ENCODE peak calls at places on chromosomes 3 and 15, in five cellular contexts. One of them, this sample, is unnamed.
A peak's percentile ranks its signal among the peaks of the same experiment; 100 is the strongest.

GRCh38 chr15:59434481-59434880 is 3.5 kb upstream of the FAM81A start:
- DNase-seq in transverse colon: no peak
- DNase-seq in K562: no peak
- DNase-seq in ovary: no peak
- DNase-seq in suprapubic skin: no peak
- DNase-seq in this sample: no peak

GRCh38 chr15:29451201-29451781 is 181.7 kb upstream of the NSMCE3 start:
- DNase-seq in transverse colon: no peak
- DNase-seq in suprapubic skin: no peak
- DNase-seq in K562: no peak
- DNase-seq in ovary: no peak
- DNase-seq in this sample: no peak

GRCh38 chr15:43511012-43511885 is 6.2 kb upstream of the MAP1A start:
- DNase-seq in transverse colon: no peak
- DNase-seq in ovary: no peak
- DNase-seq in K562: peak; percentile 25
- DNase-seq in suprapubic skin: no peak
- DNase-seq in this sample: no peak

GRCh38 chr3:189316296-189317019 is 144.7 kb downstream of the TPRG1 start:
- DNase-seq in K562: no peak
- DNase-seq in transverse colon: peak; percentile 65
- DNase-seq in ovary: no peak
- DNase-seq in suprapubic skin: no peak
- DNase-seq in this sample: no peak

GRCh38 chr3:129039271-129040038 is 21.1 kb upstream of the GP9 start:
- DNase-seq in suprapubic skin: peak; percentile 59
- DNase-seq in ovary: peak; percentile 44
- DNase-seq in K562: no peak
- DNase-seq in transverse colon: peak; percentile 60
- DNase-seq in this sample: no peak

GRCh38 chr3:153679711-153680110 is 441.5 kb upstream of the ARHGEF26 start:
- DNase-seq in K562: no peak
- DNase-seq in transverse colon: no peak
- DNase-seq in suprapubic skin: no peak
- DNase-seq in ovary: no peak
- DNase-seq in this sample: no peak

GRCh38 chr3:16245613-16246012 is 19.1 kb downstream of the DPH3 start:
- DNase-seq in transverse colon: no peak
- DNase-seq in K562: no peak
- DNase-seq in ovary: no peak
- DNase-seq in suprapubic skin: no peak
- DNase-seq in this sample: no peak

GRCh38 chr3:142027713-142028112 is 121.6 kb downstream of the TFDP2 start:
- DNase-seq in transverse colon: peak; percentile 41
- DNase-seq in ovary: no peak
- DNase-seq in K562: no peak
- DNase-seq in suprapubic skin: no peak
- DNase-seq in this sample: no peak

GRCh38 chr3:50568947-50569749 is at the start of gene HEMK1:
- DNase-seq in ovary: peak; percentile 99
- DNase-seq in transverse colon: peak; percentile 99
- DNase-seq in K562: peak; percentile 97
- DNase-seq in suprapubic skin: peak; percentile 99
- DNase-seq in this sample: peak; percentile 96

GRCh38 chr3:174162550-174162949 is 696.6 kb upstream of the NAALADL2 start:
- DNase-seq in transverse colon: no peak
- DNase-seq in ovary: no peak
- DNase-seq in suprapubic skin: no peak
- DNase-seq in K562: no peak
- DNase-seq in this sample: no peak

GRCh38 chr15:46556559-46556958 is 921.7 kb downstream of the SQOR start:
- DNase-seq in K562: no peak
- DNase-seq in ovary: no peak
- DNase-seq in suprapubic skin: no peak
- DNase-seq in transverse colon: no peak
- DNase-seq in this sample: no peak

GRCh38 chr3:174355505-174355904 is 503.6 kb upstream of the NAALADL2 start:
- DNase-seq in ovary: no peak
- DNase-seq in suprapubic skin: no peak
- DNase-seq in K562: no peak
- DNase-seq in transverse colon: no peak
- DNase-seq in this sample: no peak

GRCh38 chr3:71051259-71051595 is 532.3 kb downstream of the FOXP1 start:
- DNase-seq in transverse colon: no peak
- DNase-seq in ovary: no peak
- DNase-seq in K562: no peak
- DNase-seq in suprapubic skin: no peak
- DNase-seq in this sample: no peak

GRCh38 chr15:50562735-50563640 is 16.5 kb upstream of the USP50 start:
- DNase-seq in suprapubic skin: no peak
- DNase-seq in ovary: no peak
- DNase-seq in transverse colon: no peak
- DNase-seq in K562: no peak
- DNase-seq in this sample: no peak

GRCh38 chr3:39250116-39250747 is 29.6 kb downstream of the CX3CR1 start:
- DNase-seq in suprapubic skin: no peak
- DNase-seq in K562: no peak
- DNase-seq in ovary: no peak
- DNase-seq in transverse colon: no peak
- DNase-seq in this sample: no peak

GRCh38 chr3:118945834-118946233 is 88.8 kb downstream of the IGSF11 start:
- DNase-seq in K562: no peak
- DNase-seq in transverse colon: no peak
- DNase-seq in ovary: no peak
- DNase-seq in suprapubic skin: no peak
- DNase-seq in this sample: no peak

GRCh38 chr15:52789601-52790165 is 453 bp downstream of the ONECUT1 start:
- DNase-seq in K562: no peak
- DNase-seq in suprapubic skin: peak; percentile 52
- DNase-seq in ovary: no peak
- DNase-seq in transverse colon: no peak
- DNase-seq in this sample: no peak

GRCh38 chr3:141399979-141400971 is 32.0 kb downstream of the ZBTB38 start:
- DNase-seq in K562: no peak
- DNase-seq in transverse colon: peak; percentile 37
- DNase-seq in suprapubic skin: no peak
- DNase-seq in ovary: no peak
- DNase-seq in this sample: no peak

GRCh38 chr15:75067123-75067854 is 43.9 kb downstream of the PPCDC start:
- DNase-seq in K562: peak; percentile 25
- DNase-seq in ovary: no peak
- DNase-seq in transverse colon: no peak
- DNase-seq in suprapubic skin: no peak
- DNase-seq in this sample: no peak

GRCh38 chr15:92822216-92823144 is 77.6 kb upstream of the CHD2 start:
- DNase-seq in transverse colon: no peak
- DNase-seq in suprapubic skin: no peak
- DNase-seq in K562: no peak
- DNase-seq in ovary: no peak
- DNase-seq in this sample: no peak

GRCh38 chr3:7075120-7075519 is 214.2 kb downstream of the GRM7 start:
- DNase-seq in suprapubic skin: no peak
- DNase-seq in transverse colon: no peak
- DNase-seq in ovary: no peak
- DNase-seq in K562: no peak
- DNase-seq in this sample: no peak

GRCh38 chr15:75661041-75661778 is 13.5 kb downstream of the SNX33 start:
- DNase-seq in suprapubic skin: peak; percentile 96
- DNase-seq in transverse colon: peak; percentile 83
- DNase-seq in K562: no peak
- DNase-seq in ovary: peak; percentile 86
- DNase-seq in this sample: peak; percentile 79

GRCh38 chr3:25604107-25604805 is 60.5 kb downstream of the TOP2B start:
- DNase-seq in ovary: no peak
- DNase-seq in K562: peak; percentile 60
- DNase-seq in transverse colon: no peak
- DNase-seq in suprapubic skin: no peak
- DNase-seq in this sample: no peak

GRCh38 chr3:17874630-17875029 is 132.2 kb upstream of the TBC1D5 start:
- DNase-seq in suprapubic skin: no peak
- DNase-seq in transverse colon: no peak
- DNase-seq in K562: no peak
- DNase-seq in ovary: no peak
- DNase-seq in this sample: no peak

DNA sequence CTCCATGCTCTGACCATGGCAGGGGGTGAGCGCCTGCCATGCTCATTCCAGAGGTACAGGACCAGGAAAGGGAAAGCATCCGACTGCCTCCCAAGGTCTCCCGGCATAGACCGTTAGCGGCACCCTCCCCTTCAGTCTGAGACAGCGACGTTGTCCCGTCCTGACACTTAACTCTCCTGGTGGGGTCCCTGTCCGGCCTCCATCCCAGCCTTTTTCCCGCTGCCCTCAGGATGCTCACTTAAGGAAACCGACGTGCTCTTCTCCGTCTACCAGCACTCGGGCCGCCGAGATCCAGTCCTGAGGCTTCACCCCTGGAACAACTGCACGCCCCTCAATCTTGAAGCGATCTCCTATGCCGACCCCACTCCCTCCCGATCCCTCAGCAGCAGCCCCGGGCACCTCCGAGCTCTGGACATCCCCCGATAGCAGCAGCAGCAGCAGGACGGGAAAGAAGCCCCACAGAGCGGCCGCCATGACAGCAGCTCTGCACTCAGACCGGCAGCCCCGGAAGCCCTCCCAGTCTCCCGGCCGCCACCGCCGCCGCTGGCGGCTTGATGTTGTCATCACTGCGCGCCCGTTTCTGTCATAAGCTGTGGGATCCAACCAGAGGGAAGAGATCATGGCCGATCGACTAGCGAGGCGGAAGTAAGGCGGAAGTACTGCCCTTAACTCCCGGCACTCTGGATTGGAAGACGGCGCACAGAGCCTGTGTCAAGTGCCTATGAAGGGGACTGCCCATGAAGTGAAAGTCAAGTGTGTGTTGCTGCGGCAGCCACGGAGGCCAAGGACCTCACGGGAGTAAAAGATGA is at the start of the genes EMC7 and PGBD4:
- DNase-seq in K562: peak; percentile 92
- DNase-seq in transverse colon: peak; percentile 99
- DNase-seq in ovary: peak; percentile 98
- DNase-seq in suprapubic skin: peak; percentile 99
- DNase-seq in this sample: peak; percentile 99
- TF ChIP-seq EP300 in K562: peak; percentile 19
- TF ChIP-seq EP300 in transverse colon: no peak
- TF ChIP-seq EP300 in ovary: no peak
- TF ChIP-seq EP300 in suprapubic skin: no peak
- TF ChIP-seq EP300 in this sample: peak; percentile 64

DNA sequence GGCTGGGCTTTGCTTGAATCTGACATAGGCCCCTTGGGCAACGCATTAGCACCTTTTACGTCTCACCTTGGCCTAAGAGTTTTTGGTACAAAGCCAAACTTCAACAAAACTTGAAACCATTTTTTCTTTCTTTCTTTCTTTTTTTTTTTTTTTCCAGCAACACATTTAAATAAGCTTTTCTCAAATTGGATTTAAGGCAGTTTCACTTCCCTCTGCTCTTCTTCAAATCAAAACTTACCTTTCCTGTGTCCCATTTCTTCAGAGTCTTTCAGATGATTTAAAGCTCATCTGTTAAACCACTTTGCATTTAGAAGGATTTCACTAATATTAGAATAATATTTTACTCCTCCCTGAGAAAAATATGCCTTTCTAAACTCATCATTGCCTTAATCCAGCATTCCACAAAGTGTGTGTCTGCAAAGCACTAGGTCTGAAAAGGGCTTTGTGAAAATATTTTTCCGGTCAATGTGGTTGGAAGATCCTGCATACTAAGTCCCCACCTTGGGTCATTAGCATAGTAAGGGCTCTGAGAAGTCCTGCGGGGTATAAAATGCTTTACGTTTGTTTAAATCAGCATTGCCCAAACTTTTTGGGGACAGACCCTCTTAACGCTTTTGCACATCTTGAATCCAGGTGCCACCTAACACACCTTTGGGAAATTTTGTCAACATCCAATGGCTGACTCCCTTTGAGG is 217.0 kb downstream of the TLE3 start:
- DNase-seq in ovary: no peak
- DNase-seq in suprapubic skin: no peak
- DNase-seq in K562: no peak
- DNase-seq in transverse colon: no peak
- DNase-seq in this sample: no peak
- TF ChIP-seq EP300 in ovary: no peak
- TF ChIP-seq EP300 in suprapubic skin: no peak
- TF ChIP-seq EP300 in K562: no peak
- TF ChIP-seq EP300 in transverse colon: no peak
- TF ChIP-seq EP300 in this sample: no peak

GRCh38 chr15:64761156-64761555 is 14.2 kb downstream of the RBPMS2 start:
- DNase-seq in K562: no peak
- DNase-seq in transverse colon: no peak
- DNase-seq in suprapubic skin: no peak
- DNase-seq in ovary: no peak
- DNase-seq in this sample: no peak

GRCh38 chr15:64762546-64762945 is 12.8 kb downstream of the RBPMS2 start:
- DNase-seq in suprapubic skin: no peak
- DNase-seq in ovary: no peak
- DNase-seq in K562: no peak
- DNase-seq in transverse colon: no peak
- DNase-seq in this sample: no peak

GRCh38 chr15:64763874-64764273 is 11.5 kb downstream of the RBPMS2 start:
- DNase-seq in ovary: no peak
- DNase-seq in K562: no peak
- DNase-seq in transverse colon: no peak
- DNase-seq in suprapubic skin: no peak
- DNase-seq in this sample: no peak

GRCh38 chr15:64763462-64763861 is 11.9 kb downstream of the RBPMS2 start:
- DNase-seq in K562: no peak
- DNase-seq in suprapubic skin: no peak
- DNase-seq in ovary: no peak
- DNase-seq in transverse colon: no peak
- DNase-seq in this sample: no peak

DNA sequence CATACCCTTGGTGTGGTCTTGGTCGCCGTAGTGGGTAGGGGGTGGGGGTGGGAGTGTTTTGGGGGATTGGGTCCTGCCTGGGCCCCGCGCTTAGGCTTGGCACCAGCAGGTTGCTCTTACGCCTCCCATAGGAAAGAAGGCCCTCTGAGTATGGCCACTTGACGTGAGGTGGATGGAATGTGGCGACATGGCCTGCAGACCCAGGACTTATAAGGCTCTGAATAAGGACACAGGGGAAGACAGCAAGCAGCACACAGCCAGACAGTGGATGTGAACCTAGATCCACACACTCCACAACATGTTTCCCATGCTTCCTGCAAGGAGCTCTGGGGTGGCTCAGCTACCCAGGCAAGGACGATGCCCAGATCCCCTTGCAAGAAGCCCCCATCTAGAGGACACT is 12.4 kb downstream of the RBPMS2 start:
- DNase-seq in ovary: no peak
- DNase-seq in suprapubic skin: no peak
- DNase-seq in transverse colon: no peak
- DNase-seq in K562: no peak
- DNase-seq in this sample: no peak
- TF ChIP-seq EP300 in ovary: no peak
- TF ChIP-seq EP300 in suprapubic skin: no peak
- TF ChIP-seq EP300 in transverse colon: no peak
- TF ChIP-seq EP300 in K562: no peak
- TF ChIP-seq EP300 in this sample: no peak

DNA sequence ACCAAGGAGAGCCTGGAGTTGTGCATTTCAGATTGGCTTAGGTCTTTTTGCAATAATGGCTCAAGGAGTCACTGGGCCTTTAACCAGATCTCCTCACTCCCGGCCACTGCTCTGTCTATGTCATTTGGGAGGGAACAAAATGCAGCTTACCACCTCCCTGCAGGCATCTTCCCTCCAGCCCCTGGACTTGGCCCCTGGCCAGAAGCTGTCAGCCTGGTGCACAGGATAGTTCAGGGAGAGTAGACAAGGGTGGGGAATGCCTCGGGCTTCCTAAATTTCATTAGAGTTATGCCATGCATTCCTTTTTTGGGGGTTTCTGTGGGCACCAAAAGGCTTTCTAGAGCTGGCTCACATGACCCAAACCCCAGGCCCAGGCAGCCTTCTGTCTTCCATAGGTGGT is 70.2 kb upstream of the HRH1 start:
- DNase-seq in suprapubic skin: no peak
- DNase-seq in ovary: no peak
- DNase-seq in K562: no peak
- DNase-seq in transverse colon: no peak
- DNase-seq in this sample: no peak
- TF ChIP-seq EP300 in suprapubic skin: no peak
- TF ChIP-seq EP300 in ovary: no peak
- TF ChIP-seq EP300 in K562: no peak
- TF ChIP-seq EP300 in transverse colon: no peak
- TF ChIP-seq EP300 in this sample: no peak